ENCODE peak calls at places on chromosomes 16 and 17, in six cellular contexts. One of them, this sample, is unnamed.

GRCh38 chr17:29048440-29049360 is 5.8 kb downstream of the PIPOX start:
- DNase-seq in iris pigment epithelial cell: peak
- DNase-seq in heart right ventricle: no peak
- DNase-seq in amygdala: no peak
- DNase-seq in GM23248: peak
- DNase-seq in Karpas-422: no peak
- DNase-seq in this sample: no peak

GRCh38 chr17:80259642-80260535 is 763 bp upstream of the RNF213 start:
- DNase-seq in iris pigment epithelial cell: peak
- DNase-seq in heart right ventricle: peak
- DNase-seq in amygdala: peak
- DNase-seq in GM23248: peak
- DNase-seq in Karpas-422: no peak
- DNase-seq in this sample: peak

GRCh38 chr17:32298721-32299578 is 33.3 kb downstream of the RHBDL3 start:
- DNase-seq in iris pigment epithelial cell: no peak
- DNase-seq in heart right ventricle: no peak
- DNase-seq in amygdala: no peak
- DNase-seq in GM23248: no peak
- DNase-seq in Karpas-422: no peak
- DNase-seq in this sample: no peak

GRCh38 chr17:30921544-30922196 is at the start of gene ADAP2:
- DNase-seq in iris pigment epithelial cell: peak
- DNase-seq in heart right ventricle: peak
- DNase-seq in amygdala: peak
- DNase-seq in GM23248: peak
- DNase-seq in Karpas-422: peak
- DNase-seq in this sample: no peak

GRCh38 chr17:44467108-44467507 is 36.1 kb downstream of the GPATCH8 start:
- DNase-seq in iris pigment epithelial cell: no peak
- DNase-seq in heart right ventricle: no peak
- DNase-seq in amygdala: no peak
- DNase-seq in GM23248: no peak
- DNase-seq in Karpas-422: no peak
- DNase-seq in this sample: no peak

GRCh38 chr17:8894673-8895578 is 27.5 kb upstream of the PIK3R6 start:
- DNase-seq in iris pigment epithelial cell: peak
- DNase-seq in heart right ventricle: peak
- DNase-seq in amygdala: peak
- DNase-seq in GM23248: peak
- DNase-seq in Karpas-422: peak
- DNase-seq in this sample: peak

GRCh38 chr16:66382171-66382965 is 15.9 kb downstream of the CDH5 start:
- DNase-seq in iris pigment epithelial cell: peak
- DNase-seq in heart right ventricle: peak
- DNase-seq in amygdala: no peak
- DNase-seq in GM23248: peak
- DNase-seq in Karpas-422: no peak
- DNase-seq in this sample: peak

GRCh38 chr17:48641541-48642058 is 15.4 kb upstream of the HOXB9 start:
- DNase-seq in iris pigment epithelial cell: no peak
- DNase-seq in heart right ventricle: no peak
- DNase-seq in amygdala: no peak
- DNase-seq in GM23248: no peak
- DNase-seq in Karpas-422: no peak
- DNase-seq in this sample: no peak

GRCh38 chr16:27867122-27868110 is 196.1 kb downstream of the GSG1L start:
- DNase-seq in iris pigment epithelial cell: peak
- DNase-seq in heart right ventricle: peak
- DNase-seq in amygdala: peak
- DNase-seq in GM23248: peak
- DNase-seq in Karpas-422: peak
- DNase-seq in this sample: peak

GRCh38 chr17:77473615-77474226 is 333.0 kb downstream of the SEC14L1 start:
- DNase-seq in iris pigment epithelial cell: no peak
- DNase-seq in heart right ventricle: no peak
- DNase-seq in amygdala: no peak
- DNase-seq in GM23248: peak
- DNase-seq in Karpas-422: no peak
- DNase-seq in this sample: no peak

GRCh38 chr17:52986056-52986662 is 827.6 kb upstream of the CA10 start:
- DNase-seq in iris pigment epithelial cell: no peak
- DNase-seq in heart right ventricle: no peak
- DNase-seq in amygdala: no peak
- DNase-seq in GM23248: no peak
- DNase-seq in Karpas-422: no peak
- DNase-seq in this sample: no peak

GRCh38 chr16:67632415-67633172 is 12.3 kb upstream of the CARMIL2 start:
- DNase-seq in iris pigment epithelial cell: peak
- DNase-seq in heart right ventricle: peak
- DNase-seq in amygdala: no peak
- DNase-seq in GM23248: no peak
- DNase-seq in Karpas-422: no peak
- DNase-seq in this sample: no peak

GRCh38 chr17:49880291-49881053 is 32.6 kb upstream of the TAC4 start:
- DNase-seq in iris pigment epithelial cell: peak
- DNase-seq in heart right ventricle: peak
- DNase-seq in amygdala: peak
- DNase-seq in GM23248: peak
- DNase-seq in Karpas-422: peak
- DNase-seq in this sample: peak

GRCh38 chr17:81256616-81257015 is 17.5 kb downstream of the NDUFAF8 start:
- DNase-seq in iris pigment epithelial cell: peak
- DNase-seq in heart right ventricle: no peak
- DNase-seq in amygdala: no peak
- DNase-seq in GM23248: peak
- DNase-seq in Karpas-422: no peak
- DNase-seq in this sample: no peak

GRCh38 chr16:20102021-20102420 is 28.3 kb upstream of the GPR139 start:
- DNase-seq in iris pigment epithelial cell: no peak
- DNase-seq in heart right ventricle: no peak
- DNase-seq in amygdala: no peak
- DNase-seq in GM23248: no peak
- DNase-seq in Karpas-422: no peak
- DNase-seq in this sample: no peak

GRCh38 chr17:61635913-61636432 is 45.0 kb upstream of the NACA2 start:
- DNase-seq in iris pigment epithelial cell: peak
- DNase-seq in heart right ventricle: no peak
- DNase-seq in amygdala: no peak
- DNase-seq in GM23248: peak
- DNase-seq in Karpas-422: peak
- DNase-seq in this sample: peak

GRCh38 chr16:8850279-8850885 is 18.4 kb downstream of the CARHSP1 start:
- DNase-seq in iris pigment epithelial cell: peak
- DNase-seq in heart right ventricle: peak
- DNase-seq in amygdala: no peak
- DNase-seq in GM23248: peak
- DNase-seq in Karpas-422: peak
- DNase-seq in this sample: peak

GRCh38 chr16:30958164-30959083 is 870 bp downstream of the SETD1A start:
- DNase-seq in iris pigment epithelial cell: peak
- DNase-seq in heart right ventricle: peak
- DNase-seq in amygdala: no peak
- DNase-seq in GM23248: peak
- DNase-seq in Karpas-422: peak
- DNase-seq in this sample: no peak

GRCh38 chr16:89026121-89026612 is 49.2 kb upstream of the CBFA2T3 start:
- DNase-seq in iris pigment epithelial cell: peak
- DNase-seq in heart right ventricle: no peak
- DNase-seq in amygdala: no peak
- DNase-seq in GM23248: peak
- DNase-seq in Karpas-422: no peak
- DNase-seq in this sample: no peak

GRCh38 chr17:55440391-55440790 is 18.8 kb upstream of the MMD start:
- DNase-seq in iris pigment epithelial cell: no peak
- DNase-seq in heart right ventricle: no peak
- DNase-seq in amygdala: no peak
- DNase-seq in GM23248: peak
- DNase-seq in Karpas-422: no peak
- DNase-seq in this sample: no peak

GRCh38 chr17:79850571-79851460 is 11.6 kb upstream of the CBX4 start:
- DNase-seq in iris pigment epithelial cell: peak
- DNase-seq in heart right ventricle: no peak
- DNase-seq in amygdala: no peak
- DNase-seq in GM23248: peak
- DNase-seq in Karpas-422: no peak
- DNase-seq in this sample: peak

GRCh38 chr16:29809031-29809747 is 2.8 kb upstream of the PRRT2 start:
- DNase-seq in iris pigment epithelial cell: no peak
- DNase-seq in heart right ventricle: no peak
- DNase-seq in amygdala: no peak
- DNase-seq in GM23248: no peak
- DNase-seq in Karpas-422: no peak
- DNase-seq in this sample: no peak